ENCODE peak calls at places on chromosomes 12 and 14, in four cellular contexts. K is T-cell, N is breast epithelium, R is pulmonary artery endothelial cell. E is an unnamed sample.

GRCh38 chr12:131195796-131196195 is 242.1 kb downstream of the ADGRD1 start:
- DNase-seq in K (no peak), N (no peak), R (no peak), E (no peak)

GRCh38 chr14:57189070-57189469 is 79.6 kb downstream of the EXOC5 start:
- DNase-seq in K (no peak), N (no peak), R (no peak), E (no peak)

GRCh38 chr12:113462880-113463745 is 8.6 kb downstream of the LHX5 start:
- DNase-seq in K (no peak), N (no peak), R (no peak), E (peak)

GRCh38 chr12:52613363-52614030 is 4.9 kb downstream of the KRT73 start:
- DNase-seq in K (no peak), N (no peak), R (no peak), E (no peak)

GRCh38 chr12:117986705-117987469 is 18.1 kb upstream of the KSR2 start:
- DNase-seq in K (no peak), N (no peak), R (no peak), E (no peak)

GRCh38 chr12:53761306-53761705 is 9.5 kb upstream of the CISTR start:
- DNase-seq in K (no peak), N (no peak), R (no peak), E (no peak)

GRCh38 chr12:34398706-34399630 is 376.7 kb downstream of the ALG10 start:
- DNase-seq in K (no peak), N (peak), R (no peak), E (no peak)

GRCh38 chr14:95497561-95498011 is 18.9 kb downstream of the SYNE3 start:
- DNase-seq in K (no peak), N (no peak), R (no peak), E (peak)

GRCh38 chr12:98352218-98352811 is 163.1 kb upstream of the TMPO start:
- DNase-seq in K (no peak), N (no peak), R (peak), E (no peak)

GRCh38 chr12:84502907-84503787 is 409.5 kb downstream of the SLC6A15 start:
- DNase-seq in K (no peak), N (no peak), R (no peak), E (peak)

GRCh38 chr12:16474801-16475200 is 127.4 kb downstream of the MGST1 start:
- DNase-seq in K (no peak), N (no peak), R (no peak), E (no peak)

GRCh38 chr12:73629893-73630872 is 907.5 kb upstream of the ATXN7L3B start:
- DNase-seq in K (no peak), N (no peak), R (no peak), E (peak)

GRCh38 chr12:14743061-14743460 is 46.7 kb upstream of the GUCY2C start:
- DNase-seq in K (no peak), N (no peak), R (no peak), E (no peak)

GRCh38 chr12:93191461-93191860 is 186.3 kb upstream of the NUDT4 start:
- DNase-seq in K (no peak), N (no peak), R (no peak), E (no peak)

GRCh38 chr12:6376079-6376941 is 947 bp upstream of the SCNN1A start:
- DNase-seq in K (no peak), N (peak), R (no peak), E (peak)